ENCODE peak calls at places on chromosomes 1 and 21, in seven cellular contexts. U is epithelial cell of prostate; X is activated CD8-positive, alpha-beta memory T cell treated with anti-CD3 and anti-CD28 coated beads for 4 hours; A is esophagus squamous epithelium; Q is naive B cell; V is H7; S is SHP77. C is an unnamed sample.

GRCh38 chr1:53172751-53173498 is 23.7 kb upstream of the CPT2 start:
- DNase-seq in V (no peak), X (no peak), A (no peak), U (no peak), S (peak), Q (peak), C (no peak)

GRCh38 chr21:29851611-29852010 is 88.2 kb downstream of the GRIK1 start:
- DNase-seq in A (no peak), U (no peak), X (no peak), V (no peak), S (no peak), Q (no peak), C (no peak)

GRCh38 chr1:169698976-169699375 is 12.4 kb downstream of the SELL start:
- DNase-seq in Q (no peak), X (no peak), A (no peak), S (no peak), U (no peak), V (no peak), C (no peak)

GRCh38 chr1:11318982-11319381 is 46.0 kb downstream of the UBIAD1 start:
- DNase-seq in S (no peak), X (no peak), A (no peak), Q (no peak), U (no peak), V (peak), C (no peak)

GRCh38 chr21:45407629-45408247 is 2.8 kb downstream of the COL18A1 start:
- DNase-seq in A (no peak), X (no peak), S (no peak), U (no peak), V (no peak), Q (no peak), C (no peak)

GRCh38 chr1:41238311-41239094 is 3.6 kb downstream of the SCMH1 start:
- DNase-seq in A (no peak), V (no peak), X (no peak), Q (no peak), S (no peak), U (no peak), C (no peak)

GRCh38 chr1:181133441-181133951 is 45.0 kb downstream of the IER5 start:
- DNase-seq in V (peak), Q (no peak), U (no peak), S (no peak), A (no peak), X (no peak), C (no peak)

GRCh38 chr1:53316742-53317650 is 10.9 kb downstream of the LRP8 start:
- DNase-seq in A (no peak), V (no peak), U (no peak), Q (no peak), X (no peak), S (no peak), C (no peak)

GRCh38 chr1:173332026-173332425 is 124.9 kb upstream of the TNFSF4 start:
- DNase-seq in A (no peak), U (no peak), S (no peak), X (no peak), Q (no peak), V (no peak), C (no peak)

GRCh38 chr1:31627301-31627929 is 9.9 kb downstream of the HCRTR1 start:
- DNase-seq in A (no peak), V (no peak), S (no peak), Q (no peak), X (no peak), U (no peak), C (no peak)

GRCh38 chr21:17436626-17437111 is 76.2 kb upstream of the CXADR start:
- DNase-seq in Q (no peak), V (no peak), X (no peak), U (no peak), A (no peak), S (no peak), C (no peak)

GRCh38 chr1:110548381-110548780 is 29.4 kb upstream of the KCNA10 start:
- DNase-seq in V (peak), X (no peak), U (no peak), A (no peak), S (peak), Q (no peak), C (no peak)

GRCh38 chr1:169202836-169203235 is 96.3 kb downstream of the ATP1B1 start:
- DNase-seq in S (no peak), U (peak), A (no peak), V (no peak), Q (no peak), X (no peak), C (no peak)

GRCh38 chr1:198638894-198639319 is at the start of gene PTPRC:
- DNase-seq in V (no peak), U (no peak), Q (peak), S (no peak), X (no peak), A (no peak), C (no peak)

GRCh38 chr1:85406887-85407593 is 57.9 kb downstream of the DDAH1 start:
- DNase-seq in X (no peak), A (no peak), S (no peak), V (no peak), Q (no peak), U (peak), C (no peak)

GRCh38 chr1:40362699-40363098 is 10.8 kb upstream of the SMAP2 start:
- DNase-seq in S (no peak), Q (no peak), A (no peak), V (peak), X (no peak), U (no peak), C (no peak)

GRCh38 chr1:5880630-5881405 is 111.4 kb downstream of the NPHP4 start:
- DNase-seq in V (no peak), A (no peak), S (no peak), Q (no peak), U (no peak), X (no peak), C (no peak)

GRCh38 chr1:174968750-174969244 is 30.9 kb upstream of the CACYBP start:
- DNase-seq in V (no peak), X (no peak), Q (no peak), A (no peak), S (no peak), U (no peak), C (no peak)